ENCODE peak calls at places on chromosomes 3 and 15, in seven cellular contexts. K is psoas muscle, H is fibroblast of lung, T is pancreas, C is endodermal cell, D is brain microvascular endothelial cell, Z is upper lobe of left lung. Q is an unnamed sample.

GRCh38 chr15:89096664-89097063 is 8.4 kb downstream of the ABHD2 start:
- DNase-seq in K (no peak), H (peak), T (no peak), C (no peak), D (no peak), Z (no peak), Q (no peak)

GRCh38 chr15:73631915-73632669 is 1.1 kb downstream of the NPTN start:
- DNase-seq in K (no peak), H (peak), T (peak), C (peak), D (no peak), Z (no peak), Q (peak)

GRCh38 chr15:31067890-31068603 is 33.5 kb downstream of the TRPM1 start:
- DNase-seq in K (no peak), H (no peak), T (no peak), C (no peak), D (no peak), Z (no peak), Q (no peak)

GRCh38 chr3:8837172-8837571 is 67.8 kb upstream of the OXTR start:
- DNase-seq in K (no peak), H (peak), T (no peak), C (peak), D (peak), Z (no peak), Q (peak)

GRCh38 chr15:32030795-32031194 is 480 bp downstream of the CHRNA7 start:
- DNase-seq in K (no peak), H (peak), T (no peak), C (peak), D (no peak), Z (no peak), Q (no peak)

GRCh38 chr3:55459838-55460237 is 27.3 kb downstream of the WNT5A start:
- DNase-seq in K (no peak), H (no peak), T (no peak), C (no peak), D (no peak), Z (no peak), Q (no peak)

GRCh38 chr15:40399370-40399769 is 6.2 kb upstream of the IVD start:
- DNase-seq in K (no peak), H (no peak), T (no peak), C (no peak), D (no peak), Z (no peak), Q (no peak)

GRCh38 chr3:23550402-23550801 is 255.4 kb upstream of the UBE2E1 start:
- DNase-seq in K (no peak), H (no peak), T (no peak), C (no peak), D (no peak), Z (no peak), Q (no peak)

GRCh38 chr3:69020424-69020823 is 6.9 kb upstream of the EOGT start:
- DNase-seq in K (no peak), H (peak), T (no peak), C (no peak), D (no peak), Z (no peak), Q (no peak)

GRCh38 chr3:157122116-157122515 is 37.8 kb downstream of the CCNL1 start:
- DNase-seq in K (no peak), H (peak), T (no peak), C (no peak), D (peak), Z (no peak), Q (peak)

GRCh38 chr3:106936337-106936736 is 440.9 kb upstream of the CCDC54 start:
- DNase-seq in K (no peak), H (no peak), T (no peak), C (no peak), D (no peak), Z (no peak), Q (no peak)

GRCh38 chr3:155270485-155271342 is 22.8 kb downstream of the STRIT1 start:
- DNase-seq in K (no peak), H (peak), T (no peak), C (peak), D (no peak), Z (no peak), Q (no peak)

GRCh38 chr15:88913017-88913849 is at the start of gene MFGE8:
- DNase-seq in K (peak), H (peak), T (peak), C (peak), D (peak), Z (peak), Q (peak)

GRCh38 chr15:40325188-40325587 is 1.7 kb downstream of the INAFM2 start:
- DNase-seq in K (no peak), H (no peak), T (no peak), C (no peak), D (no peak), Z (no peak), Q (no peak)

GRCh38 chr15:72242775-72243370 is 11.9 kb upstream of the PKM start:
- DNase-seq in K (no peak), H (no peak), T (no peak), C (peak), D (no peak), Z (no peak), Q (no peak)

GRCh38 chr3:30631237-30631961 is 25.0 kb downstream of the TGFBR2 start:
- DNase-seq in K (peak), H (peak), T (no peak), C (no peak), D (peak), Z (no peak), Q (no peak)

GRCh38 chr3:139418144-139418543 is 28.7 kb upstream of the COPB2 start:
- DNase-seq in K (no peak), H (no peak), T (no peak), C (no peak), D (no peak), Z (no peak), Q (no peak)

GRCh38 chr15:100786139-100786531 is 93.5 kb upstream of the ALDH1A3 start:
- DNase-seq in K (no peak), H (no peak), T (no peak), C (peak), D (no peak), Z (no peak), Q (no peak)

GRCh38 chr15:92385096-92385495 is 8.6 kb upstream of the ST8SIA2 start:
- DNase-seq in K (no peak), H (no peak), T (no peak), C (no peak), D (peak), Z (no peak), Q (no peak)

GRCh38 chr15:62742409-62743171 is 300.0 kb upstream of the TPM1 start:
- DNase-seq in K (peak), H (peak), T (no peak), C (peak), D (peak), Z (no peak), Q (peak)

GRCh38 chr3:186281172-186281571 is 80.9 kb downstream of the DGKG start:
- DNase-seq in K (no peak), H (peak), T (no peak), C (no peak), D (peak), Z (no peak), Q (peak)

GRCh38 chr15:40815042-40815678 is 7.9 kb upstream of the DNAJC17 start:
- DNase-seq in K (no peak), H (peak), T (no peak), C (no peak), D (no peak), Z (no peak), Q (no peak)

GRCh38 chr15:92683511-92683834 is 27.9 kb upstream of the FAM174B start:
- DNase-seq in K (peak), H (peak), T (peak), C (peak), D (peak), Z (no peak), Q (no peak)

GRCh38 chr3:131393868-131394267 is 12.3 kb downstream of the NUDT16 start:
- DNase-seq in K (no peak), H (no peak), T (no peak), C (no peak), D (no peak), Z (no peak), Q (no peak)

GRCh38 chr3:129989391-129989790 is 14.9 kb downstream of the TRH start:
- DNase-seq in K (no peak), H (no peak), T (no peak), C (no peak), D (no peak), Z (no peak), Q (no peak)

GRCh38 chr3:129996073-129996472 is 21.6 kb downstream of the TRH start:
- DNase-seq in K (no peak), H (no peak), T (no peak), C (no peak), D (no peak), Z (no peak), Q (no peak)

GRCh38 chr3:129994883-129995559 is 20.5 kb downstream of the TRH start:
- DNase-seq in K (no peak), H (no peak), T (no peak), C (no peak), D (no peak), Z (no peak), Q (no peak)

GRCh38 chr3:129988429-129988828 is 13.9 kb downstream of the TRH start:
- DNase-seq in K (no peak), H (no peak), T (no peak), C (no peak), D (no peak), Z (no peak), Q (no peak)

GRCh38 chr3:129992781-129993180 is 18.3 kb downstream of the TRH start:
- DNase-seq in K (no peak), H (peak), T (no peak), C (peak), D (no peak), Z (no peak), Q (no peak)
- TF ChIP-seq CTCF in K (no peak), H (peak), T (no peak), C (peak), D (peak), Z (no peak), Q (peak)

DNA sequence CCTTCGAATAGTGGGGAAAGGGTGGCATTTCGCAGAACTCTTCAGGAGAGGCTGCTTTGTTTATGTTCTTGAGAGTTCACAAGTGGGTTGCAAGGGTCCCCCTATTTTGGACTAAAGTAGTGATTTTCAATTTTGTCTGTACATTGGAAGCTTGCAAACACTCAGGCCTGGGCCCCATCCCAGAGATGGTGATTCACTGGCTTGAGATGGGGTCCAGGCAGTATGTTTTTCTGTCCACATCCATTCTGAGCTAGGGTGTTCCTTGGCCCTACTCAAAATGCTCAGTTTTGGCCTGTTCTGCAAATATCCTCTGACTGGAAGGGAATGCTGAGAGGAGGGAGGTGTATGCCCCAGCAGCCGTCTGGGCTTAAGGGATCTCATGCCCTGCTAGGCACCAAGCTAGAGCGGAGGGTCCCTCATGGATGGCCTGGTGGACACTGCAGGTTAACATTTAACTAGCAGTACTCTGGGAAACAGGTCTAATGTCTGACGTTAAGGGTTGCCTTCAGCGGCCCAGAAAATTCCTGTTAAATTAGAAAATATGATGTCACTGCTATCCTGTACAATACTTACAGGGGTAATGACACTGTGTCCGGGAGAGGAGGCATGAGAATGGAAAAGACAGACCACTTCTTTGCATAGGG is 181.4 kb downstream of the OPA1 start:
- DNase-seq in K (no peak), H (no peak), T (no peak), C (peak), D (no peak), Z (no peak), Q (peak)
- H3K4me3 ChIP-seq in K (no peak), H (no peak), T (no peak), C (no peak), D (no peak), Z (no peak), Q (no peak)

GRCh38 chr15:71103102-71103676 is 12.1 kb upstream of the THSD4 start:
- DNase-seq in K (no peak), H (peak), T (no peak), C (peak), D (peak), Z (no peak), Q (peak)
- TF ChIP-seq CTCF in K (peak), H (peak), T (peak), C (peak), D (peak), Z (peak), Q (peak)

GRCh38 chr3:32422943-32423342 is 31.3 kb downstream of the CMTM7 start:
- DNase-seq in K (no peak), H (no peak), T (no peak), C (no peak), D (no peak), Z (no peak), Q (no peak)
- H3K4me3 ChIP-seq in K (no peak), H (no peak), T (no peak), C (no peak), D (no peak), Z (no peak), Q (no peak)